ENCODE peak calls at places on chromosomes 1 and 21, in six cellular contexts. B, K, O, I, U and R are unnamed samples.

GRCh38 chr1:230753191-230753585 is 6.0 kb downstream of the CAPN9 start:
- DNase-seq in B (no peak), K (no peak), O (no peak), I (no peak), U (no peak), R (peak)

GRCh38 chr1:97901017-97901658 is 19.7 kb downstream of the DPYD start:
- DNase-seq in B (no peak), K (peak), O (no peak), I (no peak), U (no peak), R (no peak)

GRCh38 chr1:213852107-213852506 is 135.7 kb upstream of the PROX1 start:
- DNase-seq in B (no peak), K (peak), O (no peak), I (no peak), U (no peak), R (no peak)

GRCh38 chr1:185232874-185233273 is 75.9 kb downstream of the SWT1 start:
- DNase-seq in B (no peak), K (no peak), O (no peak), I (no peak), U (no peak), R (no peak)

GRCh38 chr21:32726742-32727477 is 903 bp downstream of the SYNJ1 start:
- DNase-seq in B (no peak), K (peak), O (peak), I (peak), U (no peak), R (peak)

GRCh38 chr1:204359131-204359473 is 627 bp downstream of the PLEKHA6 start:
- DNase-seq in B (no peak), K (no peak), O (no peak), I (no peak), U (no peak), R (no peak)

GRCh38 chr1:30852026-30852425 is 56.5 kb downstream of the SDC3 start:
- DNase-seq in B (peak), K (no peak), O (no peak), I (no peak), U (no peak), R (peak)

GRCh38 chr21:14864211-14865021 is 200.4 kb downstream of the NRIP1 start:
- DNase-seq in B (peak), K (peak), O (peak), I (peak), U (no peak), R (peak)

GRCh38 chr1:51284487-51284954 is 45.8 kb downstream of the TTC39A start:
- DNase-seq in B (no peak), K (no peak), O (no peak), I (peak), U (no peak), R (no peak)

GRCh38 chr1:162878000-162878596 is 17.1 kb upstream of the CCDC190 start:
- DNase-seq in B (peak), K (no peak), O (peak), I (peak), U (no peak), R (peak)

GRCh38 chr1:161250829-161251228 is 7.7 kb upstream of the PCP4L1 start:
- DNase-seq in B (no peak), K (no peak), O (no peak), I (no peak), U (no peak), R (no peak)

GRCh38 chr1:53639251-53639721 is 99.7 kb downstream of the GLIS1 start:
- DNase-seq in B (peak), K (no peak), O (no peak), I (peak), U (no peak), R (no peak)

GRCh38 chr1:94669213-94669612 is 127.7 kb upstream of the F3 start:
- DNase-seq in B (no peak), K (no peak), O (no peak), I (no peak), U (no peak), R (no peak)

GRCh38 chr1:29539971-29540370 is 303.6 kb downstream of the PTPRU start:
- DNase-seq in B (peak), K (no peak), O (no peak), I (no peak), U (no peak), R (no peak)

GRCh38 chr21:36948686-36949085 is 17.8 kb downstream of the HLCS start:
- DNase-seq in B (no peak), K (no peak), O (no peak), I (no peak), U (no peak), R (no peak)

GRCh38 chr1:31227891-31228290 is 11.8 kb downstream of the NKAIN1 start:
- DNase-seq in B (no peak), K (no peak), O (peak), I (no peak), U (no peak), R (peak)

GRCh38 chr1:236608930-236609726 is 4.8 kb upstream of the HEATR1 start:
- DNase-seq in B (peak), K (no peak), O (peak), I (peak), U (no peak), R (peak)

GRCh38 chr1:68166348-68166747 is 66.0 kb downstream of the WLS start:
- DNase-seq in B (no peak), K (no peak), O (no peak), I (no peak), U (no peak), R (no peak)

GRCh38 chr21:45574691-45575090 is 32.5 kb upstream of the SLC19A1 start:
- DNase-seq in B (peak), K (no peak), O (no peak), I (no peak), U (no peak), R (no peak)

GRCh38 chr1:70754711-70755110 is 292.9 kb downstream of the PTGER3 start:
- DNase-seq in B (no peak), K (no peak), O (no peak), I (no peak), U (no peak), R (no peak)

GRCh38 chr1:66980745-66981367 is 56.1 kb downstream of the MIER1 start:
- DNase-seq in B (no peak), K (no peak), O (no peak), I (no peak), U (no peak), R (peak)